ENCODE peak calls at places on chromosomes 13 and 19, in eight cellular contexts. E is CD4-positive, alpha-beta T cell; U is AG09309; O is left ventricle myocardium inferior; D is BJ; N is OCI-LY7; P is coronary artery; V is colonic mucosa. A is an unnamed sample.

GRCh38 chr13:45198041-45198440 is 2.8 kb downstream of the KCTD4 start:
- DNase-seq in E (no peak), U (no peak), O (no peak), D (no peak), N (no peak), P (no peak), V (no peak), A (no peak)

GRCh38 chr13:91078093-91078679 is 269.3 kb upstream of the MIR17HG start:
- DNase-seq in E (no peak), U (no peak), O (no peak), D (no peak), N (peak; percentile 53), P (no peak), V (no peak), A (no peak)

GRCh38 chr13:73224708-73225107 is 165.9 kb downstream of the KLF5 start:
- DNase-seq in E (no peak), U (peak; percentile 70), O (no peak), D (peak; percentile 46), N (no peak), P (no peak), V (no peak), A (no peak)

GRCh38 chr19:51158474-51159129 is 16.5 kb downstream of the SIGLEC7 start:
- DNase-seq in E (peak; percentile 59), U (no peak), O (peak; percentile 52), D (no peak), N (peak; percentile 51), P (peak; percentile 67), V (peak; percentile 64), A (no peak)

GRCh38 chr19:42477933-42478332 is 35.2 kb upstream of the CXCL17 start:
- DNase-seq in E (no peak), U (no peak), O (no peak), D (no peak), N (no peak), P (no peak), V (no peak), A (no peak)

GRCh38 chr13:44352202-44352601 is 21.4 kb upstream of the SERP2 start:
- DNase-seq in E (no peak), U (no peak), O (no peak), D (no peak), N (no peak), P (no peak), V (no peak), A (no peak)

GRCh38 chr19:41910992-41911888 is 17.0 kb downstream of the ERFL start:
- DNase-seq in E (no peak), U (no peak), O (no peak), D (no peak), N (no peak), P (no peak), V (no peak), A (no peak)

GRCh38 chr19:34418300-34418699 is 9.9 kb upstream of the UBA2 start:
- DNase-seq in E (no peak), U (no peak), O (no peak), D (no peak), N (no peak), P (no peak), V (no peak), A (no peak)

GRCh38 chr19:18636969-18637629 is at the start of gene KLHL26:
- DNase-seq in E (peak; percentile 17), U (no peak), O (no peak), D (no peak), N (no peak), P (peak; percentile 77), V (no peak), A (no peak)

GRCh38 chr13:113742000-113742441 is 17.0 kb upstream of the TMEM255B start:
- DNase-seq in E (no peak), U (no peak), O (no peak), D (no peak), N (no peak), P (no peak), V (peak; percentile 53), A (no peak)

GRCh38 chr19:30226464-30227070 is 145.6 kb upstream of the ZNF536 start:
- DNase-seq in E (no peak), U (no peak), O (no peak), D (no peak), N (no peak), P (no peak), V (no peak), A (no peak)

GRCh38 chr13:74204606-74205312 is 70.6 kb upstream of the KLF12 start:
- DNase-seq in E (no peak), U (peak; percentile 84), O (no peak), D (no peak), N (no peak), P (no peak), V (no peak), A (no peak)

GRCh38 chr19:19109601-19110000 is 28.7 kb downstream of the TMEM161A start:
- DNase-seq in E (no peak), U (no peak), O (no peak), D (no peak), N (no peak), P (peak; percentile 54), V (no peak), A (no peak)

GRCh38 chr19:42512130-42512636 is 16.1 kb downstream of the CEACAM1 start:
- DNase-seq in E (no peak), U (no peak), O (no peak), D (no peak), N (no peak), P (no peak), V (no peak), A (no peak)

GRCh38 chr19:18097217-18097992 is at the start of gene MAST3:
- DNase-seq in E (peak; percentile 81), U (no peak), O (peak; percentile 79), D (peak; percentile 22), N (peak; percentile 96), P (no peak), V (peak; percentile 87), A (peak; percentile 30)

GRCh38 chr19:50500060-50500752 is 10.8 kb downstream of the JOSD2 start:
- DNase-seq in E (no peak), U (no peak), O (peak; percentile 83), D (no peak), N (no peak), P (no peak), V (no peak), A (no peak)

GRCh38 chr13:77434289-77434688 is 101.2 kb upstream of the SCEL start:
- DNase-seq in E (no peak), U (no peak), O (no peak), D (no peak), N (no peak), P (no peak), V (no peak), A (no peak)

GRCh38 chr13:49630580-49630979 is 2.3 kb downstream of the ARL11 start:
- DNase-seq in E (no peak), U (no peak), O (no peak), D (no peak), N (no peak), P (no peak), V (no peak), A (no peak)

GRCh38 chr13:113506025-113506685 is 15.6 kb upstream of the DCUN1D2 start:
- DNase-seq in E (no peak), U (no peak), O (no peak), D (no peak), N (no peak), P (no peak), V (no peak), A (no peak)

GRCh38 chr19:18254546-18255500 is 19.4 kb downstream of the IQCN start:
- DNase-seq in E (no peak), U (no peak), O (no peak), D (no peak), N (peak; percentile 82), P (no peak), V (peak; percentile 78), A (no peak)

GRCh38 chr19:38190793-38191192 is 33.2 kb downstream of the DPF1 start:
- DNase-seq in E (no peak), U (no peak), O (no peak), D (no peak), N (no peak), P (no peak), V (no peak), A (no peak)

GRCh38 chr19:21197589-21198295 is 55.9 kb downstream of the ZNF431 start:
- DNase-seq in E (no peak), U (no peak), O (no peak), D (no peak), N (no peak), P (no peak), V (no peak), A (no peak)

GRCh38 chr13:62375653-62376052 is 960.0 kb upstream of the PCDH20 start:
- DNase-seq in E (no peak), U (no peak), O (no peak), D (no peak), N (no peak), P (no peak), V (no peak), A (no peak)

GRCh38 chr13:20582026-20582425 is 15.1 kb downstream of the IFT88 start:
- DNase-seq in E (no peak), U (no peak), O (no peak), D (no peak), N (no peak), P (no peak), V (no peak), A (no peak)
- TF ChIP-seq CTCF in E (no peak), U (no peak), O (no peak), D (no peak), N (no peak), P (no peak), V (no peak), A (no peak)

GRCh38 chr19:6343462-6343861 is 10.1 kb upstream of the ACER1 start:
- DNase-seq in E (no peak), U (no peak), O (no peak), D (no peak), N (peak; percentile 38), P (no peak), V (no peak), A (no peak)

GRCh38 chr19:6334490-6335285 is 1.3 kb upstream of the ACER1 start:
- DNase-seq in E (no peak), U (no peak), O (no peak), D (no peak), N (no peak), P (no peak), V (no peak), A (no peak)

GRCh38 chr19:6340493-6341201 is 7.2 kb upstream of the ACER1 start:
- DNase-seq in E (no peak), U (no peak), O (no peak), D (no peak), N (peak; percentile 17), P (no peak), V (no peak), A (no peak)
- TF ChIP-seq CTCF in E (no peak), U (no peak), O (no peak), D (no peak), N (peak; percentile 34), P (no peak), V (no peak), A (no peak)

GRCh38 chr13:59318320-59318930 is 845.3 kb downstream of the DIAPH3 start:
- DNase-seq in E (peak; percentile 12), U (peak; percentile 3), O (peak; percentile 72), D (no peak), N (peak; percentile 65), P (no peak), V (peak; percentile 68), A (peak; percentile 13)
- TF ChIP-seq CTCF in E (peak; percentile 63), U (peak; percentile 69), O (peak; percentile 86), D (peak; percentile 76), N (peak; percentile 92), P (peak; percentile 15), V (peak; percentile 64), A (peak; percentile 80)

DNA sequence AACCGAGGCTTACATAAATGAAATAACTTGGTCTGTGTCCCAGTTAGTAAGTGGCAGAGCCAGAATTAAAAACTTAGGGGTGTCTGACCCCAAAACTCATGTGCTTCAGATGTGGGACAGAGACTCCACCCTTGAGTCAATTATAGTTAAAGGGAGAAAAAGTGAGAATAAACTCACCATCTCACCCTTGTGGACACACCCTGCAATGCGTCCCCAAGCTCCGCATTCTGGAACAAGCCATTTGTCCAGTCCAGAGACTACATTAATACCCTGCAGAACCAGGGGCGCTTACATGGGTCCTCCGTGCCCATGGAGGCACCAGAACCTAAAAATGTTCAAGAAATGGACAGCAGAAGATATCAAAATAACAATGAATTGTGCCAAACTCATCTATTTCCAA is 207.0 kb upstream of the ZNF507 start:
- DNase-seq in E (no peak), U (no peak), O (no peak), D (no peak), N (no peak), P (no peak), V (no peak), A (no peak)
- TF ChIP-seq CTCF in E (no peak), U (no peak), O (peak; percentile 18), D (no peak), N (peak; percentile 22), P (no peak), V (no peak), A (no peak)